ENCODE peak calls at places on chromosome 2, in eight cellular contexts. Y is activated effector memory CD4-positive, alpha-beta T cell treated with Interleukin-2 at 50 U/mL for 16 hours; S is stimulated activated CD8-positive, alpha-beta memory T cell treated with anti-CD3 and anti-CD28 coated beads, Interleukin-12 subunit alpha, Interleukin-12 subunit beta, amount 100 ng/mL, for 4 hours; L is mucosa of gallbladder; M is neuronal stem cell; X is astrocyte; F is heart right ventricle; P is effector CD4-positive, alpha-beta T cell. V is an unnamed sample.

GRCh38 chr2:207408086-207408794 is 121.5 kb upstream of the CREB1 start:
- DNase-seq in Y (no peak), S (no peak), L (peak), M (no peak), X (no peak), F (no peak), P (no peak), V (no peak)

GRCh38 chr2:216691210-216691741 is 4.1 kb downstream of the IGFBP5 start:
- DNase-seq in Y (no peak), S (no peak), L (peak), M (peak), X (peak), F (peak), P (no peak), V (no peak)

GRCh38 chr2:197183355-197183754 is 127.2 kb downstream of the ANKRD44 start:
- DNase-seq in Y (no peak), S (no peak), L (no peak), M (no peak), X (peak), F (no peak), P (no peak), V (no peak)

GRCh38 chr2:3377279-3377611 is 373 bp downstream of the EIPR1 start:
- DNase-seq in Y (no peak), S (no peak), L (no peak), M (no peak), X (peak), F (no peak), P (no peak), V (no peak)

GRCh38 chr2:196586511-196586991 is 53.0 kb upstream of the CCDC150 start:
- DNase-seq in Y (no peak), S (no peak), L (no peak), M (no peak), X (peak), F (no peak), P (no peak), V (no peak)

GRCh38 chr2:224111576-224111975 is 72.5 kb upstream of the SERPINE2 start:
- DNase-seq in Y (no peak), S (no peak), L (no peak), M (no peak), X (no peak), F (no peak), P (no peak), V (no peak)

GRCh38 chr2:72147303-72147970 is at the start of gene CYP26B1:
- DNase-seq in Y (no peak), S (no peak), L (peak), M (peak), X (no peak), F (no peak), P (no peak), V (no peak)

GRCh38 chr2:164903214-164903613 is 52.1 kb downstream of the SLC38A11 start:
- DNase-seq in Y (no peak), S (no peak), L (no peak), M (no peak), X (peak), F (no peak), P (no peak), V (no peak)

GRCh38 chr2:241150660-241151530 is 628 bp downstream of the PPP1R7 start:
- DNase-seq in Y (no peak), S (no peak), L (peak), M (no peak), X (no peak), F (no peak), P (no peak), V (no peak)

GRCh38 chr2:204027105-204027504 is 90.5 kb downstream of the ICOS start:
- DNase-seq in Y (no peak), S (no peak), L (no peak), M (no peak), X (peak), F (no peak), P (peak), V (peak)

GRCh38 chr2:70942900-70943871 is 7.5 kb downstream of the ATP6V1B1 start:
- DNase-seq in Y (no peak), S (no peak), L (no peak), M (no peak), X (no peak), F (no peak), P (no peak), V (no peak)

GRCh38 chr2:7880561-7880960 is 801.3 kb upstream of the ID2 start:
- DNase-seq in Y (no peak), S (no peak), L (no peak), M (no peak), X (peak), F (no peak), P (no peak), V (no peak)

GRCh38 chr2:32627901-32628645 is at the start of gene TTC27:
- DNase-seq in Y (peak), S (peak), L (peak), M (peak), X (peak), F (peak), P (peak), V (peak)

GRCh38 chr2:175055993-175056392 is 50.8 kb upstream of the CHN1 start:
- DNase-seq in Y (no peak), S (no peak), L (no peak), M (no peak), X (no peak), F (no peak), P (no peak), V (no peak)

GRCh38 chr2:240711701-240712100 is 20.0 kb downstream of the AQP12A start:
- DNase-seq in Y (no peak), S (no peak), L (no peak), M (no peak), X (no peak), F (no peak), P (no peak), V (no peak)

GRCh38 chr2:220782609-220783113 is 789.4 kb downstream of the EPHA4 start:
- DNase-seq in Y (no peak), S (no peak), L (no peak), M (no peak), X (no peak), F (no peak), P (no peak), V (no peak)

GRCh38 chr2:885230-886071 is 65.2 kb upstream of the SNTG2 start:
- DNase-seq in Y (no peak), S (no peak), L (peak), M (no peak), X (no peak), F (no peak), P (no peak), V (no peak)

GRCh38 chr2:200259577-200259957 is 46.9 kb upstream of the SPATS2L start:
- DNase-seq in Y (no peak), S (no peak), L (peak), M (no peak), X (no peak), F (no peak), P (no peak), V (no peak)

GRCh38 chr2:38263293-38263692 is 113.8 kb downstream of the ATL2 start:
- DNase-seq in Y (no peak), S (no peak), L (no peak), M (no peak), X (no peak), F (no peak), P (no peak), V (no peak)

GRCh38 chr2:100365434-100365833 is 43.1 kb upstream of the LONRF2 start:
- DNase-seq in Y (no peak), S (no peak), L (peak), M (no peak), X (peak), F (no peak), P (no peak), V (no peak)

GRCh38 chr2:84302513-84303412 is 156.3 kb downstream of the SUCLG1 start:
- DNase-seq in Y (no peak), S (no peak), L (peak), M (peak), X (peak), F (no peak), P (no peak), V (no peak)

GRCh38 chr2:229313591-229313990 is 42.5 kb upstream of the PID1 start:
- DNase-seq in Y (no peak), S (no peak), L (no peak), M (no peak), X (peak), F (no peak), P (no peak), V (no peak)